ENCODE peak calls at places on chromosomes 3 and 15, in five cellular contexts. One of them, this sample, is unnamed.

GRCh38 chr3:171954644-171955365 is 84.6 kb upstream of the FNDC3B start:
- DNase-seq in HepG2: peak; percentile 54
- DNase-seq in HL-60: no peak
- DNase-seq in AG04450: no peak
- DNase-seq in heart right ventricle: no peak
- DNase-seq in this sample: no peak

GRCh38 chr3:50146316-50146901 is 8.7 kb upstream of the SEMA3F start:
- DNase-seq in HepG2: no peak
- DNase-seq in HL-60: no peak
- DNase-seq in AG04450: no peak
- DNase-seq in heart right ventricle: no peak
- DNase-seq in this sample: no peak

GRCh38 chr15:75029378-75030022 is 6.1 kb downstream of the PPCDC start:
- DNase-seq in HepG2: peak; percentile 66
- DNase-seq in HL-60: peak; percentile 89
- DNase-seq in AG04450: peak; percentile 63
- DNase-seq in heart right ventricle: peak; percentile 94
- DNase-seq in this sample: peak; percentile 94

GRCh38 chr15:52615302-52615701 is 46.5 kb upstream of the ARPP19 start:
- DNase-seq in HepG2: peak; percentile 65
- DNase-seq in HL-60: no peak
- DNase-seq in AG04450: no peak
- DNase-seq in heart right ventricle: no peak
- DNase-seq in this sample: no peak

GRCh38 chr15:45441686-45442085 is 63.3 kb upstream of the GATM start:
- DNase-seq in HepG2: peak; percentile 21
- DNase-seq in HL-60: no peak
- DNase-seq in AG04450: no peak
- DNase-seq in heart right ventricle: no peak
- DNase-seq in this sample: no peak

GRCh38 chr3:23575697-23576096 is 230.1 kb upstream of the UBE2E1 start:
- DNase-seq in HepG2: no peak
- DNase-seq in HL-60: no peak
- DNase-seq in AG04450: no peak
- DNase-seq in heart right ventricle: no peak
- DNase-seq in this sample: no peak

GRCh38 chr3:39907981-39908380 is 98.6 kb downstream of the MYRIP start:
- DNase-seq in HepG2: no peak
- DNase-seq in HL-60: no peak
- DNase-seq in AG04450: no peak
- DNase-seq in heart right ventricle: peak; percentile 13
- DNase-seq in this sample: peak; percentile 17

GRCh38 chr3:126360046-126360713 is 3.0 kb upstream of the KLF15 start:
- DNase-seq in HepG2: no peak
- DNase-seq in HL-60: no peak
- DNase-seq in AG04450: no peak
- DNase-seq in heart right ventricle: no peak
- DNase-seq in this sample: no peak

GRCh38 chr15:38129531-38130199 is 123.0 kb upstream of the SPRED1 start:
- DNase-seq in HepG2: no peak
- DNase-seq in HL-60: peak; percentile 58
- DNase-seq in AG04450: peak; percentile 98
- DNase-seq in heart right ventricle: peak; percentile 31
- DNase-seq in this sample: peak; percentile 53

GRCh38 chr3:40550168-40550567 is 25.4 kb downstream of the ZNF621 start:
- DNase-seq in HepG2: no peak
- DNase-seq in HL-60: no peak
- DNase-seq in AG04450: no peak
- DNase-seq in heart right ventricle: no peak
- DNase-seq in this sample: no peak

GRCh38 chr3:129732200-129732876 is 125.9 kb upstream of the PLXND1 start:
- DNase-seq in HepG2: peak; percentile 59
- DNase-seq in HL-60: no peak
- DNase-seq in AG04450: no peak
- DNase-seq in heart right ventricle: no peak
- DNase-seq in this sample: no peak

GRCh38 chr3:175486255-175486654 is 627.1 kb downstream of the NAALADL2 start:
- DNase-seq in HepG2: no peak
- DNase-seq in HL-60: no peak
- DNase-seq in AG04450: no peak
- DNase-seq in heart right ventricle: no peak
- DNase-seq in this sample: no peak

GRCh38 chr3:21913791-21914190 is 162.8 kb upstream of the ZNF385D start:
- DNase-seq in HepG2: no peak
- DNase-seq in HL-60: no peak
- DNase-seq in AG04450: peak; percentile 34
- DNase-seq in heart right ventricle: no peak
- DNase-seq in this sample: no peak

GRCh38 chr3:188153498-188153948 is 434 bp upstream of the LPP start:
- DNase-seq in HepG2: peak; percentile 88
- DNase-seq in HL-60: peak; percentile 76
- DNase-seq in AG04450: peak; percentile 94
- DNase-seq in heart right ventricle: peak; percentile 76
- DNase-seq in this sample: peak; percentile 78

GRCh38 chr15:89164712-89165211 is 56.6 kb downstream of the RLBP1 start:
- DNase-seq in HepG2: peak; percentile 47
- DNase-seq in HL-60: no peak
- DNase-seq in AG04450: no peak
- DNase-seq in heart right ventricle: no peak
- DNase-seq in this sample: no peak

GRCh38 chr3:55485208-55485791 is 1.8 kb downstream of the WNT5A start:
- DNase-seq in HepG2: peak; percentile 24
- DNase-seq in HL-60: peak; percentile 14
- DNase-seq in AG04450: no peak
- DNase-seq in heart right ventricle: peak; percentile 77
- DNase-seq in this sample: peak; percentile 75

GRCh38 chr3:133388696-133389095 is 11.2 kb upstream of the BFSP2 start:
- DNase-seq in HepG2: no peak
- DNase-seq in HL-60: no peak
- DNase-seq in AG04450: no peak
- DNase-seq in heart right ventricle: no peak
- DNase-seq in this sample: no peak

GRCh38 chr3:28645149-28645548 is 296.5 kb upstream of the AZI2 start:
- DNase-seq in HepG2: no peak
- DNase-seq in HL-60: no peak
- DNase-seq in AG04450: no peak
- DNase-seq in heart right ventricle: no peak
- DNase-seq in this sample: no peak

GRCh38 chr3:76438971-76439370 is 600.9 kb upstream of the ROBO2 start:
- DNase-seq in HepG2: no peak
- DNase-seq in HL-60: no peak
- DNase-seq in AG04450: no peak
- DNase-seq in heart right ventricle: no peak
- DNase-seq in this sample: no peak

GRCh38 chr3:3189102-3189727 is 9.7 kb upstream of the CRBN start:
- DNase-seq in HepG2: no peak
- DNase-seq in HL-60: no peak
- DNase-seq in AG04450: no peak
- DNase-seq in heart right ventricle: no peak
- DNase-seq in this sample: no peak

GRCh38 chr3:58004972-58005371 is 3.2 kb upstream of the FLNB start:
- DNase-seq in HepG2: no peak
- DNase-seq in HL-60: no peak
- DNase-seq in AG04450: no peak
- DNase-seq in heart right ventricle: no peak
- DNase-seq in this sample: no peak

GRCh38 chr3:115498898-115499297 is 124.4 kb upstream of the GAP43 start:
- DNase-seq in HepG2: no peak
- DNase-seq in HL-60: no peak
- DNase-seq in AG04450: no peak
- DNase-seq in heart right ventricle: no peak
- DNase-seq in this sample: no peak

GRCh38 chr3:179266701-179267211 is 15.8 kb upstream of the KCNMB3 start:
- DNase-seq in HepG2: no peak
- DNase-seq in HL-60: no peak
- DNase-seq in AG04450: no peak
- DNase-seq in heart right ventricle: no peak
- DNase-seq in this sample: peak; percentile 24

GRCh38 chr3:179265092-179265491 is 14.2 kb upstream of the KCNMB3 start:
- DNase-seq in HepG2: no peak
- DNase-seq in HL-60: no peak
- DNase-seq in AG04450: no peak
- DNase-seq in heart right ventricle: no peak
- DNase-seq in this sample: no peak

GRCh38 chr3:179264456-179264855 is 13.5 kb upstream of the KCNMB3 start:
- DNase-seq in HepG2: no peak
- DNase-seq in HL-60: no peak
- DNase-seq in AG04450: no peak
- DNase-seq in heart right ventricle: no peak
- DNase-seq in this sample: no peak

GRCh38 chr3:179268400-179269051 is 17.6 kb upstream of the KCNMB3 start:
- DNase-seq in HepG2: no peak
- DNase-seq in HL-60: no peak
- DNase-seq in AG04450: no peak
- DNase-seq in heart right ventricle: no peak
- DNase-seq in this sample: no peak

GRCh38 chr3:179265875-179266274 is 15.0 kb upstream of the KCNMB3 start:
- DNase-seq in HepG2: no peak
- DNase-seq in HL-60: no peak
- DNase-seq in AG04450: no peak
- DNase-seq in heart right ventricle: no peak
- DNase-seq in this sample: no peak
- H3K4me3 ChIP-seq in HepG2: no peak overlapping the region
- H3K4me3 ChIP-seq in HL-60: no peak overlapping the region
- H3K4me3 ChIP-seq in AG04450: no peak overlapping the region
- H3K4me3 ChIP-seq in heart right ventricle: no peak overlapping the region
- H3K4me3 ChIP-seq in this sample: no peak overlapping the region

GRCh38 chr15:70259030-70259424 is 161.3 kb upstream of the TLE3 start:
- DNase-seq in HepG2: no peak
- DNase-seq in HL-60: no peak
- DNase-seq in AG04450: peak; percentile 33
- DNase-seq in heart right ventricle: peak; percentile 53
- DNase-seq in this sample: peak; percentile 60
- H3K27ac ChIP-seq in HepG2: no peak overlapping the region
- H3K27ac ChIP-seq in HL-60: peak overlapping the region; percentile 61
- H3K27ac ChIP-seq in AG04450: no peak overlapping the region
- H3K27ac ChIP-seq in heart right ventricle: no peak overlapping the region
- H3K27ac ChIP-seq in this sample: no peak overlapping the region

GRCh38 chr3:66931286-66931685 is 66.8 kb upstream of the KBTBD8 start:
- DNase-seq in HepG2: no peak
- DNase-seq in HL-60: no peak
- DNase-seq in AG04450: no peak
- DNase-seq in heart right ventricle: no peak
- DNase-seq in this sample: no peak

GRCh38 chr3:66934041-66934440 is 64.1 kb upstream of the KBTBD8 start:
- DNase-seq in HepG2: no peak
- DNase-seq in HL-60: no peak
- DNase-seq in AG04450: no peak
- DNase-seq in heart right ventricle: no peak
- DNase-seq in this sample: no peak

GRCh38 chr3:66928252-66928651 is 69.9 kb upstream of the KBTBD8 start:
- DNase-seq in HepG2: no peak
- DNase-seq in HL-60: no peak
- DNase-seq in AG04450: no peak
- DNase-seq in heart right ventricle: no peak
- DNase-seq in this sample: no peak

GRCh38 chr3:66931699-66932098 is 66.4 kb upstream of the KBTBD8 start:
- DNase-seq in HepG2: no peak
- DNase-seq in HL-60: no peak
- DNase-seq in AG04450: no peak
- DNase-seq in heart right ventricle: no peak
- DNase-seq in this sample: no peak

DNA sequence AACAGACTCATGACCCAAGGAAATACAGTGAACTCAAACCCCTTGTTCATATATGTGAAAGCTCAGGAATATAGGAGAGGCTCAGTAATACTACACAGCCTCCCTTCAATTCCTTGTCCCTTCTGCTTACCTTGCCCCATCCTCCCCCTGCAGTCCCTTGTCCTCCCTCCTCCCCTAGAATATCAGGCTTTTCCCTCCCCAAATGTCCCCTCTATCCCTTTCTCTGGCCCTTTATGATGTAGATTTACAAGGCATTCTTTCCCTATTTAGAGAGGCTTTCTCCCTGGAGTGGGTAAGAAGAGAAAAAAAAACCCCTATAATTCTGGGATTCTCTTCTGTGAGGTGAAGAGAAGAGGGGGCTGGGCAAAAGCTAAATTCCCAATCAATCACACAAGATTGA is 64.9 kb upstream of the KBTBD8 start:
- DNase-seq in HepG2: no peak
- DNase-seq in HL-60: no peak
- DNase-seq in AG04450: no peak
- DNase-seq in heart right ventricle: no peak
- DNase-seq in this sample: no peak
- H3K4me3 ChIP-seq in HepG2: no peak overlapping the region
- H3K4me3 ChIP-seq in HL-60: no peak overlapping the region
- H3K4me3 ChIP-seq in AG04450: no peak overlapping the region
- H3K4me3 ChIP-seq in heart right ventricle: no peak overlapping the region
- H3K4me3 ChIP-seq in this sample: no peak overlapping the region

GRCh38 chr3:61564405-61565059 is 3.2 kb downstream of the PTPRG start:
- DNase-seq in HepG2: no peak
- DNase-seq in HL-60: no peak
- DNase-seq in AG04450: peak; percentile 27
- DNase-seq in heart right ventricle: peak; percentile 89
- DNase-seq in this sample: peak; percentile 88

GRCh38 chr3:61562810-61563613 is 1.6 kb downstream of the PTPRG start:
- DNase-seq in HepG2: peak; percentile 20
- DNase-seq in HL-60: no peak
- DNase-seq in AG04450: no peak
- DNase-seq in heart right ventricle: peak; percentile 41
- DNase-seq in this sample: peak; percentile 45

GRCh38 chr3:61565569-61565968 is 4.2 kb downstream of the PTPRG start:
- DNase-seq in HepG2: no peak
- DNase-seq in HL-60: no peak
- DNase-seq in AG04450: no peak
- DNase-seq in heart right ventricle: no peak
- DNase-seq in this sample: no peak

GRCh38 chr3:61562042-61562809 is 855 bp downstream of the PTPRG start:
- DNase-seq in HepG2: no peak
- DNase-seq in HL-60: no peak
- DNase-seq in AG04450: no peak
- DNase-seq in heart right ventricle: peak; percentile 38
- DNase-seq in this sample: peak; percentile 31

DNA sequence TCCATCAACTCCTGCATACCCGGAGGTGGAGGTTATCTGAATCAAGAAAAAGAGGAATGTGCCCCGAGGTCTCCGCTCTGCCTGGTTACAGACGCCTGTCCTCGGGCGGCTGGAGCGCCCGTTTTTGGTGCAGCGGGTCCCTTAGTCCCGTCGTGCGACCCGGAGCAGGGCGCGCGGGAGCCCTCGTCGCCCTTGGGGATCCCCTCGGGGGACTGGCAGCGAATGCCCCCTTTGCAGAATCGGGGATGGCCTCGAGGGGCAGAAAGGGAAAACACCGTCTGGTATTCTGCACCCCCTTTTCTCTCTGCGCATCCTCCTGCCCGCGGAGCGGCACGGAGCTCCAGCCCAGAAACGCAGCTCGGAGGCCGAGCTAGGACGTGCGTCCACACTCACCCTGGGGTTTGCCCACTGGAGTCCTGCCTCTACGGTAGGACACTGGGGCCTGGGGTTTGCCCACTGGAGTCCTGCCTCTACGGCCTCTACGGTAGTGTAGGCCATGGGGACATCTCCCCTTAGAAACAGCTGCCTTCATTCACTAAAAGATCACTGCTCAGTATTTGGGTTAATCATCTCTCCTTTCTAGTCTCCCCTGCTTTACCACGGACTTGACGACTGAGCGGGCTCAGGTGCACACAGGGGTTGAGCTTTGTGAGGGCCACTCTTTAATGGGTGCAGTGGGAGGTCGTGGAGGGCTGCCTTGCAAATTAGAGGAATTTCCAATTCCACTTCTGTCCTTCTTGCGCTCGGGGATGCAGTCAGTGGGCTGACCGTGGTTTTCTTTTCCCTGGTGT is 2.4 kb downstream of the PTPRG start:
- DNase-seq in HepG2: no peak
- DNase-seq in HL-60: no peak
- DNase-seq in AG04450: no peak
- DNase-seq in heart right ventricle: peak; percentile 22
- DNase-seq in this sample: no peak
- H3K27ac ChIP-seq in HepG2: no peak overlapping the region
- H3K27ac ChIP-seq in HL-60: no peak overlapping the region
- H3K27ac ChIP-seq in AG04450: peak overlapping the region; percentile 47
- H3K27ac ChIP-seq in heart right ventricle: peak overlapping the region; percentile 98
- H3K27ac ChIP-seq in this sample: peak overlapping the region; percentile 99

This sample was measured in left ventricle myocardium inferior.